ENCODE peak calls at places on chromosomes 4 and X, in seven cellular contexts. G is A549; S is upper lobe of left lung; T is effector memory CD4-positive, alpha-beta T cell; X is spleen; F is sigmoid colon; C is CD4-positive, alpha-beta T cell. Q is an unnamed sample.

GRCh38 chr4:184649971-184650855 is 675 bp downstream of the PRIMPOL start:
- DNase-seq in G (no peak), S (no peak), F (peak), T (no peak), C (no peak), X (no peak), Q (no peak)

GRCh38 chr4:183688216-183688615 is 29.1 kb downstream of the TRAPPC11 start:
- DNase-seq in C (no peak), S (no peak), F (no peak), T (no peak), X (no peak), G (no peak), Q (no peak)

GRCh38 chrX:31819455-31819854 is 747.6 kb upstream of the FTHL17 start:
- DNase-seq in F (no peak), C (no peak), X (no peak), T (no peak), G (no peak), S (no peak), Q (no peak)

GRCh38 chr4:138961687-138962086 is 53.9 kb upstream of the NOCT start:
- DNase-seq in T (no peak), X (no peak), S (no peak), G (no peak), F (no peak), C (no peak), Q (no peak)

GRCh38 chr4:10875144-10875799 is 190.7 kb upstream of the CLNK start:
- DNase-seq in G (no peak), X (no peak), T (no peak), C (no peak), S (no peak), F (no peak), Q (no peak)

GRCh38 chr4:76204936-76205335 is 8.7 kb downstream of the SCARB2 start:
- DNase-seq in T (no peak), S (no peak), G (no peak), F (no peak), X (no peak), C (no peak), Q (no peak)

GRCh38 chr4:61555789-61556188 is 355.7 kb downstream of the ADGRL3 start:
- DNase-seq in X (no peak), S (no peak), F (no peak), G (no peak), C (no peak), T (no peak), Q (no peak)

GRCh38 chr4:102390438-102390837 is 45.2 kb upstream of the SLC39A8 start:
- DNase-seq in X (no peak), T (no peak), S (no peak), C (no peak), F (no peak), G (no peak), Q (peak)

GRCh38 chrX:65985922-65986588 is 53.8 kb downstream of the VSIG4 start:
- DNase-seq in X (peak), S (no peak), T (peak), F (no peak), C (peak), G (peak), Q (peak)

GRCh38 chrX:46577116-46578005 is 3.8 kb downstream of the CHST7 start:
- DNase-seq in C (no peak), X (no peak), F (no peak), T (no peak), G (no peak), S (no peak), Q (no peak)

DNA sequence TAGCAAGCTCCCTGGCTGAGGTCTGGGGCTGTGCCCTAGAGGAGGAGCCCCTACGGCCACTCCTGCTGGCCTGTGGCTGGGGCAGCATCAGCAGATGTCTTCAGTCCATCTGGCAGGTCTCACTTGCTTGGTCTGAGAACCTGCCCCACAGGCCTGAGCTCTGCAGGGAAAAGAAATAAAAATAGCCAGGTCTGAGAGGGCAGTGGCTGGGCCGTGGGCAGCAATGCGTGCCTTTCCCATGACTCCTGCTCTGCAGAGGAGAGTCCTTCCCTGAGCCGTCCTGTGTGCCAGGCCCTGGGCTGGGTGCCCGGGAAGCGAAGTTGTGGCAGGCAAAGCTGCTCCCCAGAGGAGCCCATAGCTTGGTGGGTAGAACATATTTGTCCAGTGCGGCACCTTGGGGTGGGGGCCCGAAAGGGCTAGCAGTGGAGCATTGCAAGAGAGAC is 11.3 kb upstream of the KIAA0232 start:
- DNase-seq in T (no peak), C (no peak), X (no peak), G (no peak), S (no peak), F (peak), Q (no peak)
- H3K27ac ChIP-seq in T (no peak), C (no peak), X (no peak), G (no peak), S (no peak), F (no peak), Q (no peak)

DNA sequence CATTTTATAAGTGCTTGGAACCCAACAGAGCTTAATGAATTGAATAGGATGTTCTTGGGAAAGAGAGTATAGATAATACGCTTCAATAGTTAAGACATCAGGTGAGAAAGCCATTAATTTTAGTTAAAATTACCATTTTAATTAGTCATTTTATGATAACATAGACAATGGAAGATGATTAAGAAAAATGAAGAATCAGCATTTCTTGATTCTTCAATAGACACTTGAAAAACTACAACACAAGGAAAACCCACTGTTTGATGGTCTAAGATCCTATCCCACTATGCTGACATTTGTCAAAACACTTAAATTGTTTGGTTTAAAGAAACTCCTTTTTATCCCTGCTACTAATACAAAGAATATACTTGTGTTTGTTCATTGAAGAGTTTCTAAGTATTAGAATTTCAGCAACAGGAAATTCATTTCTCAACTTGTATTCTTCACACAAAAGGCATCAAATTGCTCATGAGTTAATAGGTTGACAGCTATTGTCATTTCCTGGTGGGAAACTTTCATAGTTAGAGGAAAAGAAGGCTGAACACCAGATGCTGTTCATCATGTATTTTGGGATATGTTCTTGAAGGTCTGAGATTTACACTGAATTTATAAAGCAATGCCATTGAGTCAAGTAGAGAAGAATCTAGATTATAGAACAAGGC is 9.6 kb upstream of the CXCL2 start:
- DNase-seq in T (no peak), G (no peak), S (no peak), C (no peak), F (no peak), X (no peak), Q (no peak)
- H3K27ac ChIP-seq in T (no peak), G (peak), S (peak), C (no peak), F (peak), X (no peak), Q (peak)

GRCh38 chrX:150084474-150085229 is 146.4 kb upstream of the EOLA2 start:
- DNase-seq in X (no peak), S (no peak), G (no peak), T (no peak), C (no peak), F (no peak), Q (no peak)
- H3K27ac ChIP-seq in X (no peak), S (no peak), G (peak), T (no peak), C (no peak), F (no peak), Q (peak)

DNA sequence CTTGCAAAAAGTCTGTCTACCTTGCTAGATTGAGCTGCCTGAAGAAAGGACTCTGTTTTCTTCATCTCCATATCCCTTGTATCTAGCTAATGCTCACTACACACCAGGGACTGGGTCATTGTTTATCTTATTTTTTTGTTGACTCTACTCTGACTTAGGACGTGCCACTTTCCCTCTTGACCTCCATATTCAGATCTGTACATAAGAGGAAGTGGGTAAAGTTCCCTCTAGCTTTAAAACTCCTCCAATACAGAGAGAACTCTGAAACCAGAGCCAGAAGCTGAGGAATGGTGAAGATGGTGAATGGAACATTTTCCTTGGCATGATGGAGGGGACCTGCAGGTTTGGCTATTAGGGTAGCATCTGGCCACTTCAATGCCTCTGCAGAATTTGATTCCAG is 2026.1 kb upstream of the TENM3 start:
- DNase-seq in X (no peak), C (no peak), T (no peak), S (no peak), F (no peak), G (no peak), Q (no peak)
- H3K27ac ChIP-seq in X (no peak), C (no peak), T (no peak), S (no peak), F (no peak), G (no peak), Q (no peak)

DNA sequence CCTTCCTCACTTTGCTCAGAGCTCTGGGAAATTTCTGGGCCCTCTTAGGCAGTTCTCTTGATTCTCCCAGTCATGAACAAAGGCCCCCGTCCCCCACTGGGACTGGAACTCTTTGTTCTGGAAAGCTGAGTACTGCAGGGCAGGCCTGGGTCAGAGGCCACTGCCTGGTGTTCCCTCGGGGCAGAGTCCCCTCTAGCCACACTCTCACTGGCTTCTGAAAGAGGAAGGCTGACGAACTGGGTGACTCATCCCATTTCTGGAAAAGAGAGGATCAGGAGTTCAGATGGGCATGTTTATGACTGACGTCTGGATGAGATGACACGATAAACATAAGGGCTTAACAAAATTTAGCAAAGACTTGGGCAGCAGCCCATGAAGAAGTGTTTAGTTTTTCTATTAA is 47.7 kb downstream of the DDX3X start:
- DNase-seq in F (peak), C (no peak), G (peak), S (no peak), X (no peak), T (no peak), Q (no peak)
- H3K27ac ChIP-seq in F (no peak), C (no peak), G (peak), S (no peak), X (no peak), T (no peak), Q (no peak)